ENCODE peak calls at places on chromosomes 13 and 19, in five cellular contexts. T is NCI-H1930, V is MV-4-11, L is AG08395, Z is NCI-H1417 treated with DMSO at 0.1 percent for 48 hours. E is an unnamed sample.

GRCh38 chr13:72998012-72998411 is 60.8 kb upstream of the KLF5 start:
- DNase-seq in T (no peak), V (no peak), L (no peak), Z (no peak), E (no peak)

GRCh38 chr19:48962029-48962848 is 2.9 kb upstream of the FTL start:
- DNase-seq in T (no peak), V (peak; percentile 87), L (no peak), Z (no peak), E (no peak)

GRCh38 chr19:55418185-55418584 is 10.6 kb upstream of the UBE2S start:
- DNase-seq in T (peak; percentile 34), V (peak; percentile 72), L (peak; percentile 90), Z (no peak), E (peak; percentile 76)

GRCh38 chr13:100644328-100644727 is 30.3 kb downstream of the TMTC4 start:
- DNase-seq in T (no peak), V (no peak), L (no peak), Z (no peak), E (no peak)

GRCh38 chr19:1244693-1245451 is 3.3 kb downstream of the ATP5F1D start:
- DNase-seq in T (no peak), V (no peak), L (no peak), Z (no peak), E (no peak)

GRCh38 chr19:18760440-18761383 is 30.4 kb downstream of the COMP start:
- DNase-seq in T (no peak), V (no peak), L (no peak), Z (no peak), E (no peak)

GRCh38 chr13:23087884-23088283 is 92.9 kb upstream of the SGCG start:
- DNase-seq in T (no peak), V (peak; percentile 15), L (peak; percentile 35), Z (no peak), E (peak; percentile 2)

GRCh38 chr13:62320731-62321130 is 905.1 kb upstream of the PCDH20 start:
- DNase-seq in T (no peak), V (no peak), L (no peak), Z (no peak), E (no peak)

GRCh38 chr13:110326263-110326904 is 19.3 kb downstream of the COL4A2 start:
- DNase-seq in T (no peak), V (no peak), L (no peak), Z (no peak), E (no peak)

GRCh38 chr19:41904118-41904870 is 21.3 kb downstream of the ARHGEF1 start:
- DNase-seq in T (peak; percentile 15), V (no peak), L (no peak), Z (peak; percentile 75), E (no peak)

GRCh38 chr13:113633485-113633873 is 24.5 kb downstream of the ATP4B start:
- DNase-seq in T (no peak), V (no peak), L (no peak), Z (no peak), E (no peak)